ENCODE peak calls at places on chromosomes 12 and 14, in seven cellular contexts. I is cardiac muscle cell, X is tibial artery, W is SK-N-SH, V is uterus, H is stomach, J is NT2/D1. N is an unnamed sample.

GRCh38 chr12:54025507-54026393 is 2.5 kb upstream of the HOXC6 start:
- DNase-seq in I (no peak), X (no peak), W (no peak), V (no peak), H (no peak), J (no peak), N (no peak)

GRCh38 chr14:54566410-54567223 is at the start of gene SAMD4A:
- DNase-seq in I (peak; percentile 93), X (peak; percentile 91), W (peak; percentile 77), V (peak; percentile 84), H (peak; percentile 67), J (peak; percentile 33), N (peak; percentile 84)

GRCh38 chr14:31930493-31931225 is 146.4 kb upstream of the ARHGAP5 start:
- DNase-seq in I (no peak), X (no peak), W (no peak), V (no peak), H (no peak), J (no peak), N (peak; percentile 57)

GRCh38 chr14:36510078-36510799 is 9.8 kb downstream of the NKX2-1 start:
- DNase-seq in I (no peak), X (no peak), W (peak; percentile 2), V (no peak), H (no peak), J (no peak), N (no peak)

GRCh38 chr14:52852810-52853521 is 61.6 kb upstream of the GNPNAT1 start:
- DNase-seq in I (peak; percentile 52), X (no peak), W (peak; percentile 62), V (no peak), H (no peak), J (no peak), N (no peak)

GRCh38 chr12:21942377-21942703 is 1.1 kb upstream of the ABCC9 start:
- DNase-seq in I (no peak), X (no peak), W (no peak), V (no peak), H (no peak), J (no peak), N (no peak)

GRCh38 chr12:512933-513332 is 53.2 kb downstream of the B4GALNT3 start:
- DNase-seq in I (no peak), X (no peak), W (no peak), V (no peak), H (peak; percentile 24), J (no peak), N (no peak)

GRCh38 chr14:106493962-106494823 is 967.8 kb downstream of the TMEM121 start:
- DNase-seq in I (no peak), X (no peak), W (no peak), V (no peak), H (no peak), J (no peak), N (no peak)

GRCh38 chr12:24595652-24596235 is 353.2 kb downstream of the BCAT1 start:
- DNase-seq in I (peak; percentile 15), X (no peak), W (peak; percentile 26), V (no peak), H (no peak), J (no peak), N (peak; percentile 16)

GRCh38 chr12:4221157-4221556 is 52.4 kb upstream of the CCND2 start:
- DNase-seq in I (no peak), X (no peak), W (no peak), V (no peak), H (no peak), J (no peak), N (no peak)

GRCh38 chr14:68676511-68676943 is 116.3 kb downstream of the ZFP36L1 start:
- DNase-seq in I (no peak), X (peak; percentile 61), W (no peak), V (no peak), H (peak; percentile 53), J (no peak), N (no peak)

GRCh38 chr12:116266631-116267349 is 10.7 kb downstream of the MED13L start:
- DNase-seq in I (no peak), X (no peak), W (no peak), V (no peak), H (no peak), J (no peak), N (no peak)

GRCh38 chr12:117067638-117068037 is 31.6 kb downstream of the TESC start:
- DNase-seq in I (no peak), X (no peak), W (no peak), V (no peak), H (no peak), J (no peak), N (no peak)

DNA sequence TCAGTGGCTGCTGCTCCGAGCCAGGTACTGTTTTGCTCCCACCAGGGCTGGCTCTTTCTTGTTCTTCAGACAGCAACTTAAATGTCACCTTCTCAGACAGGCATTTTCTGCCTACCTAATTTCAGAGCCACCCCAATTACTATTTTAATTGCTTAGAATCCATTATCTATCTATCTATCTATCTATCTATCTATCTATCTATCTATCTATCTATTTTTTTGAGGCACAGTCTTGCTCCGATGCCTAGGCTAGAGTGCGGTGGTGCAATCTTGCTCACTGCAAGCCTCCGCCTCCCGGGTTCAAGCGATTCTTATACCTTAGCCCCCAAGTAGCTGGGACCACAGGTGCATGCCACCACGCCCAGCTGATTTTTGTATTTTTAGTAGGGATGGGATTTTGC is 58.5 kb downstream of the SPPL3 start:
- DNase-seq in I (no peak), X (no peak), W (no peak), V (no peak), H (no peak), J (no peak), N (no peak)
- H3K4me1 ChIP-seq in I (peaks cover 46% of the 10 kb centered on the region), X (no peaks in the 10 kb centered on the region), W (peaks cover 14% of the 10 kb centered on the region), V (peaks cover 13% of the 10 kb centered on the region), H (peaks cover 93% of the 10 kb centered on the region), J (no peaks in the 10 kb centered on the region), N (peaks cover 31% of the 10 kb centered on the region)

GRCh38 chr12:66188584-66189475 is at the start of gene IRAK3:
- DNase-seq in I (peak; percentile 83), X (peak; percentile 93), W (peak; percentile 69), V (peak; percentile 80), H (peak; percentile 86), J (no peak), N (no peak)

GRCh38 chr12:66191547-66192126 is 2.6 kb downstream of the IRAK3 start:
- DNase-seq in I (no peak), X (no peak), W (no peak), V (no peak), H (no peak), J (no peak), N (no peak)

GRCh38 chr12:66189476-66189823 is 436 bp downstream of the IRAK3 start:
- DNase-seq in I (peak; percentile 46), X (peak; percentile 65), W (no peak), V (no peak), H (no peak), J (no peak), N (no peak)

GRCh38 chr12:66187822-66188221 is 1.2 kb upstream of the IRAK3 start:
- DNase-seq in I (no peak), X (no peak), W (no peak), V (no peak), H (no peak), J (no peak), N (no peak)

GRCh38 chr12:66190519-66191406 is 1.7 kb downstream of the IRAK3 start:
- DNase-seq in I (peak; percentile 45), X (no peak), W (no peak), V (no peak), H (no peak), J (no peak), N (no peak)
- H3K4me3 ChIP-seq in I (no peak overlapping the region), X (peak overlapping the region; percentile 52), W (no peak overlapping the region), V (no peak overlapping the region), H (no peak overlapping the region), J (no peak overlapping the region), N (no peak overlapping the region)

GRCh38 chr14:93788307-93788556 is at the start of gene PRIMA1:
- DNase-seq in I (no peak), X (no peak), W (no peak), V (peak; percentile 39), H (no peak), J (no peak), N (no peak)

GRCh38 chr14:93788557-93789365 is 476 bp upstream of the PRIMA1 start:
- DNase-seq in I (peak; percentile 2), X (peak; percentile 85), W (peak; percentile 90), V (peak; percentile 74), H (peak; percentile 58), J (peak; percentile 25), N (no peak)

GRCh38 chr14:93787465-93788306 is 599 bp downstream of the PRIMA1 start:
- DNase-seq in I (no peak), X (no peak), W (no peak), V (no peak), H (no peak), J (no peak), N (no peak)

GRCh38 chr14:93785423-93785822 is 2.9 kb downstream of the PRIMA1 start:
- DNase-seq in I (no peak), X (no peak), W (peak; percentile 57), V (no peak), H (no peak), J (no peak), N (no peak)

DNA sequence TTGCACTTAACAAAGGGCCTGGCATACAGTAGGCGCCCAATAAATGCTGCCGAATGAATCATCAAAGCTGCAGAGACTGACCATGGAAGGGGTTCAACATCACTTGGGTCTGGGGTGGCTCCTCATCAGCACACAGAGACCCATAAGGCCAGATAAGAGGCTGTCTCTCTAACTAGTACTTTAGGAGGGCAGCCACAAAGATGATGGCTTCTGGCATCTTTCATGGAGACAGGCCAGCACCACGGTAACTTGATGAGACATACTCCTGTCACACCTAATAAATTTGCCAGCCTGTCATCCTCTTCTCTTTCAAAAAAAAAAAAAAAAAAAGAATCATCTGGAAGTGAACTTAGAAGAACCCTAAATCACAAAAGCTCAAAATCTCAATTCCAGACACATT is 3.4 kb downstream of the PRIMA1 start:
- DNase-seq in I (no peak), X (no peak), W (peak; percentile 60), V (peak; percentile 52), H (no peak), J (no peak), N (no peak)
- H3K27me3 ChIP-seq in I (peaks cover 12% of the 10 kb centered on the region), X (no peaks in the 10 kb centered on the region), W (no peaks in the 10 kb centered on the region), V (no peaks in the 10 kb centered on the region), H (no peaks in the 10 kb centered on the region), J (peaks cover 19% of the 10 kb centered on the region), N (peaks cover 17% of the 10 kb centered on the region)

GRCh38 chr12:111288771-111289170 is 80.1 kb downstream of the PHETA1 start:
- DNase-seq in I (no peak), X (no peak), W (no peak), V (no peak), H (no peak), J (no peak), N (no peak)

GRCh38 chr12:111285191-111285590 is 83.7 kb downstream of the PHETA1 start:
- DNase-seq in I (no peak), X (no peak), W (no peak), V (no peak), H (no peak), J (no peak), N (no peak)

GRCh38 chr12:111284709-111285108 is 84.2 kb downstream of the PHETA1 start:
- DNase-seq in I (no peak), X (no peak), W (no peak), V (no peak), H (no peak), J (no peak), N (no peak)

GRCh38 chr12:111287125-111287900 is 81.6 kb downstream of the PHETA1 start:
- DNase-seq in I (no peak), X (no peak), W (no peak), V (no peak), H (no peak), J (no peak), N (no peak)

DNA sequence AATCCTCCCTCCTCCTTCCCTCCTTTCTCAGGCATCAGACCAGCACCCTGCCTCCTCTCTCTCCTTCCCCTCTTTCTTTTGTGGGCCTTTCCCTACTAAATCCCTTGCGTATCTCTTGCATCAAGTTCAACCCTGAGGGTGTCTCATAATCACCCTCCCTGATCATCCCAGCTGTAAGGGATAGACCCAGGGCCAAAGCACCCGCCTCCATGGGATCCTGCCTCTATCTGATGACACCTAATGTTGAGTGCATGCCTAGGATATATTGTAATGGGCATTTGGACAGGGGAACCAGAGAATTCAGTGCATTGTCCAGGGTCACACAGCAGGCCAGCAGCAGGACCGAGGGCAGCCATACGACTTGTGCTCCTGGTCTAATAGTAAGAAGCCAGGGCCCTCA is 84.9 kb downstream of the PHETA1 start:
- DNase-seq in I (no peak), X (no peak), W (no peak), V (no peak), H (no peak), J (no peak), N (no peak)
- H3K4me1 ChIP-seq in I (no peaks in the 10 kb centered on the region), X (no peaks in the 10 kb centered on the region), W (no peaks in the 10 kb centered on the region), V (no peaks in the 10 kb centered on the region), H (no peaks in the 10 kb centered on the region), J (peaks cover 12% of the 10 kb centered on the region), N (no peaks in the 10 kb centered on the region)